ENCODE peak calls at places on chromosome 22, in six cellular contexts. N is uterus, Q is brain microvascular endothelial cell, J is PC-9, T is psoas muscle, P is tibial artery. A is an unnamed sample. For H3K36me3, the result is how much of the 10 kb centered on the place peaks cover.

GRCh38 chr22:17847360-17848078 is 73.2 kb upstream of the BID start:
- DNase-seq in J (peak), Q (no peak), P (no peak), T (no peak), N (no peak), A (no peak)

GRCh38 chr22:24155597-24156145 is 25.6 kb upstream of the SUSD2 start:
- DNase-seq in J (no peak), T (peak), P (peak), Q (peak), N (peak), A (no peak)

GRCh38 chr22:29635734-29636357 is 32.4 kb downstream of the NF2 start:
- DNase-seq in N (no peak), Q (no peak), T (no peak), P (no peak), J (peak), A (peak)

GRCh38 chr22:30044369-30044768 is 35.9 kb upstream of the HORMAD2 start:
- DNase-seq in N (no peak), Q (peak), P (no peak), J (peak), T (no peak), A (no peak)

GRCh38 chr22:26767351-26767970 is 110.1 kb downstream of the MIAT start:
- DNase-seq in P (no peak), T (no peak), N (no peak), Q (no peak), J (no peak), A (no peak)

GRCh38 chr22:22689621-22690345 is 45.4 kb downstream of the GGTLC2 start:
- DNase-seq in Q (no peak), P (no peak), N (no peak), J (no peak), T (no peak), A (no peak)

GRCh38 chr22:27669798-27670599 is 131.6 kb downstream of the MN1 start:
- DNase-seq in Q (no peak), T (no peak), N (no peak), J (peak), P (no peak), A (no peak)

GRCh38 chr22:19473578-19473977 is 5.4 kb downstream of the UFD1 start:
- DNase-seq in N (no peak), Q (no peak), J (no peak), P (no peak), T (peak), A (no peak)

GRCh38 chr22:22702159-22702873 is 57.9 kb downstream of the GGTLC2 start:
- DNase-seq in Q (no peak), N (no peak), T (no peak), J (no peak), P (peak), A (no peak)

GRCh38 chr22:40462195-40462988 is 92.0 kb downstream of the SGSM3 start:
- DNase-seq in J (no peak), Q (no peak), P (no peak), N (no peak), T (no peak), A (no peak)
- H3K27ac ChIP-seq in J (no peak), Q (no peak), P (no peak), N (no peak), T (no peak), A (no peak)

GRCh38 chr22:49613871-49614270 is 213.8 kb downstream of the BRD1 start:
- DNase-seq in N (no peak), J (no peak), Q (no peak), T (no peak), P (peak), A (no peak)
- H3K36me3 ChIP-seq in N (under half), J (under half), Q (under half), T (under half), P (under half), A (under half)

GRCh38 chr22:45413013-45413367 is 409 bp downstream of the SMC1B start:
- DNase-seq in T (no peak), P (no peak), Q (no peak), N (no peak), J (no peak), A (no peak)
- H3K4me3 ChIP-seq in T (peak), P (peak), Q (no peak), N (no peak), J (peak), A (no peak)

GRCh38 chr22:44880588-44881245 is 128.3 kb downstream of the ARHGAP8 start:
- DNase-seq in T (peak), N (no peak), J (no peak), Q (no peak), P (peak), A (no peak)

GRCh38 chr22:44878483-44879300 is 126.3 kb downstream of the ARHGAP8 start:
- DNase-seq in T (peak), Q (no peak), P (peak), J (no peak), N (no peak), A (no peak)

GRCh38 chr22:44879301-44879680 is 126.9 kb downstream of the ARHGAP8 start:
- DNase-seq in T (peak), P (peak), Q (no peak), J (no peak), N (no peak), A (no peak)

GRCh38 chr22:44881246-44881600 is 128.6 kb downstream of the PHF21B start:
- DNase-seq in P (no peak), T (peak), N (no peak), J (no peak), Q (no peak), A (no peak)

GRCh38 chr22:44876921-44877320 is 124.5 kb downstream of the ARHGAP8 start:
- DNase-seq in Q (no peak), N (no peak), J (no peak), T (peak), P (no peak), A (no peak)
- H3K27ac ChIP-seq in Q (no peak), N (no peak), J (no peak), T (no peak), P (no peak), A (no peak)

GRCh38 chr22:42279425-42280020 is 9.1 kb upstream of the TCF20 start:
- DNase-seq in Q (no peak), T (peak), P (no peak), N (no peak), J (no peak), A (no peak)
- H3K36me3 ChIP-seq in Q (under half), T (under half), P (under half), N (under half), J (under half), A (under half)